ENCODE peak calls at places on chromosome 16, in ten cellular contexts. W is stimulated activated CD8-positive, alpha-beta memory T cell treated with anti-CD3 and anti-CD28 coated beads, Interleukin-2, amount 100 ng/mL, for 48 hours; B is Calu3; K is SHP77 treated with DMSO at 0.1 percent for 48 hours; L is HAP-1; E is mucosa of gallbladder; N is globus pallidus; F is cardiac muscle cell; Q is activated CD4-positive, CD25-positive, alpha-beta regulatory T cell; C is A549. H is an unnamed sample.
A peak's percentile ranks its signal among the peaks of the same experiment; 100 is the strongest.

GRCh38 chr16:53945996-53946395 is 242.0 kb downstream of the FTO start:
- DNase-seq in L (peak; percentile 50), E (no peak), K (no peak), Q (no peak), W (no peak), F (peak; percentile 65), B (peak; percentile 36), N (peak; percentile 30), C (peak; percentile 6), H (no peak)

GRCh38 chr16:50160495-50161164 is 7.5 kb downstream of the TENT4B start:
- DNase-seq in W (no peak), K (no peak), B (no peak), E (peak; percentile 10), F (no peak), C (no peak), L (no peak), Q (no peak), N (no peak), H (no peak)

GRCh38 chr16:2333772-2334379 is 6.7 kb downstream of the ABCA3 start:
- DNase-seq in W (no peak), L (no peak), K (no peak), E (no peak), B (no peak), Q (no peak), N (no peak), F (no peak), C (peak; percentile 64), H (no peak)

GRCh38 chr16:75296606-75297005 is 45.2 kb upstream of the BCAR1 start:
- DNase-seq in C (no peak), F (no peak), L (no peak), E (no peak), K (peak; percentile 66), N (peak; percentile 76), Q (no peak), B (no peak), W (no peak), H (peak; percentile 90)

GRCh38 chr16:66344533-66345145 is 21.9 kb upstream of the CDH5 start:
- DNase-seq in C (no peak), N (no peak), L (no peak), E (peak; percentile 42), K (peak; percentile 56), Q (no peak), W (no peak), B (peak; percentile 68), F (peak; percentile 70), H (peak; percentile 67)

GRCh38 chr16:65226077-65226476 is 104.2 kb upstream of the CDH11 start:
- DNase-seq in N (no peak), B (no peak), F (no peak), Q (no peak), K (no peak), C (no peak), W (no peak), E (no peak), L (no peak), H (no peak)

GRCh38 chr16:86072328-86073102 is 173.6 kb downstream of the IRF8 start:
- DNase-seq in K (peak; percentile 6), Q (no peak), B (peak; percentile 73), F (peak; percentile 82), C (peak; percentile 64), N (peak; percentile 47), E (peak; percentile 75), W (peak; percentile 27), L (peak; percentile 52), H (peak; percentile 83)

GRCh38 chr16:85401917-85402766 is 211.0 kb upstream of the GSE1 start:
- DNase-seq in Q (no peak), E (no peak), W (no peak), F (no peak), N (no peak), C (no peak), K (no peak), B (no peak), L (no peak), H (peak; percentile 14)

GRCh38 chr16:20938426-20938825 is 37.9 kb downstream of the LYRM1 start:
- DNase-seq in N (no peak), W (no peak), C (no peak), B (no peak), Q (no peak), F (no peak), E (no peak), K (no peak), L (no peak), H (no peak)

GRCh38 chr16:11089504-11090124 is 145.2 kb downstream of the CLEC16A start:
- DNase-seq in F (no peak), B (no peak), W (no peak), E (peak; percentile 77), L (no peak), C (no peak), K (no peak), N (no peak), Q (no peak), H (no peak)

GRCh38 chr16:54136276-54136625 is 150.3 kb downstream of the IRX3 start:
- DNase-seq in Q (no peak), W (no peak), F (no peak), K (no peak), C (no peak), B (no peak), E (no peak), N (no peak), L (no peak), H (no peak)

GRCh38 chr16:85583491-85584181 is 29.5 kb upstream of the GSE1 start:
- DNase-seq in L (peak; percentile 68), K (no peak), C (no peak), B (no peak), E (no peak), W (no peak), Q (no peak), F (no peak), N (no peak), H (no peak)

GRCh38 chr16:87418216-87418615 is 26.1 kb downstream of the MAP1LC3B start:
- DNase-seq in L (no peak), N (no peak), Q (no peak), C (no peak), B (no peak), W (no peak), K (no peak), E (no peak), F (no peak), H (no peak)

GRCh38 chr16:31186176-31186575 is 6.2 kb downstream of the FUS start:
- DNase-seq in F (no peak), N (no peak), L (no peak), B (no peak), W (no peak), E (no peak), Q (no peak), K (no peak), C (no peak), H (no peak)

GRCh38 chr16:84043486-84044107 is 1.0 kb upstream of the SLC38A8 start:
- DNase-seq in B (no peak), N (no peak), F (no peak), L (no peak), K (no peak), C (no peak), Q (no peak), W (no peak), E (no peak), H (no peak)

H was measured in testis.